ENCODE peak calls at places on chromosomes 2 and 18, in nine cellular contexts. F is ovary, N is body of pancreas, A is stomach, M is spleen, K is HCT116, L is heart left ventricle, X is adrenal gland, I is prostate gland. J is an unnamed sample.

GRCh38 chr18:2997846-2998599 is 14.9 kb downstream of the LPIN2 start:
- DNase-seq in X (no peak), M (no peak), A (peak; percentile 58), N (no peak), I (no peak), L (peak; percentile 43), K (no peak), F (no peak), J (no peak)

GRCh38 chr18:25830787-25831186 is 259.6 kb downstream of the SS18 start:
- DNase-seq in I (no peak), A (peak; percentile 34), K (no peak), M (no peak), X (peak; percentile 88), L (peak; percentile 74), N (no peak), F (peak; percentile 55), J (no peak)

GRCh38 chr2:38462121-38462634 is 85.1 kb upstream of the ATL2 start:
- DNase-seq in K (peak; percentile 94), N (no peak), L (no peak), X (peak; percentile 77), I (peak; percentile 42), M (no peak), F (peak; percentile 62), A (peak; percentile 35), J (peak; percentile 80)

GRCh38 chr18:36673452-36673851 is 155.3 kb downstream of the TPGS2 start:
- DNase-seq in K (no peak), L (no peak), N (no peak), A (no peak), M (no peak), F (no peak), I (no peak), X (no peak), J (no peak)

GRCh38 chr2:233650981-233651380 is 14.7 kb downstream of the UGT1A10 start:
- DNase-seq in X (no peak), F (no peak), A (no peak), N (no peak), I (no peak), K (no peak), L (no peak), M (no peak), J (no peak)

GRCh38 chr2:62382757-62383156 is 123.2 kb downstream of the TMEM17 start:
- DNase-seq in I (no peak), L (no peak), A (no peak), N (no peak), M (no peak), F (no peak), X (no peak), K (no peak), J (no peak)

GRCh38 chr18:49588971-49589370 is 27.1 kb downstream of the LIPG start:
- DNase-seq in I (no peak), L (no peak), A (no peak), N (no peak), K (no peak), M (no peak), F (no peak), X (no peak), J (no peak)

GRCh38 chr18:10169064-10169562 is 255.3 kb downstream of the VAPA start:
- DNase-seq in F (no peak), N (no peak), I (peak; percentile 17), X (no peak), A (peak; percentile 49), K (no peak), L (no peak), M (no peak), J (no peak)

GRCh38 chr2:224849264-224849663 is 133.1 kb upstream of the CCDC195 start:
- DNase-seq in K (no peak), F (no peak), L (no peak), X (no peak), A (no peak), N (no peak), M (no peak), I (no peak), J (no peak)

GRCh38 chr2:10135296-10136089 is 13.0 kb downstream of the RRM2 start:
- DNase-seq in F (no peak), M (peak; percentile 8), A (no peak), L (no peak), N (no peak), K (no peak), I (no peak), X (no peak), J (peak; percentile 74)
- TF ChIP-seq POLR2A in F (no peak), M (no peak), A (no peak), L (no peak), N (no peak), K (no peak), I (no peak), X (no peak), J (no peak)

GRCh38 chr2:10407841-10408648 is 40.1 kb downstream of the ODC1 start:
- DNase-seq in N (peak; percentile 90), M (peak; percentile 88), F (no peak), I (peak; percentile 70), L (peak; percentile 76), A (peak; percentile 86), K (peak; percentile 72), X (peak; percentile 95), J (peak; percentile 79)
- TF ChIP-seq POLR2A in N (no peak), M (no peak), F (no peak), I (no peak), L (no peak), A (no peak), K (no peak), X (no peak), J (no peak)

GRCh38 chr2:54332386-54332785 is 76.4 kb upstream of the TSPYL6 start:
- DNase-seq in N (no peak), A (no peak), M (no peak), F (no peak), K (no peak), L (no peak), I (no peak), X (no peak), J (no peak)

GRCh38 chr2:54325148-54325547 is 69.1 kb upstream of the TSPYL6 start:
- DNase-seq in L (no peak), A (no peak), X (no peak), M (no peak), F (no peak), K (no peak), N (no peak), I (no peak), J (no peak)

GRCh38 chr2:54331095-54331835 is 75.2 kb upstream of the TSPYL6 start:
- DNase-seq in X (peak; percentile 60), I (no peak), M (no peak), F (peak; percentile 26), A (no peak), L (no peak), N (peak; percentile 17), K (no peak), J (no peak)

GRCh38 chr2:54329482-54330225 is 73.6 kb upstream of the TSPYL6 start:
- DNase-seq in N (no peak), A (no peak), I (no peak), L (no peak), F (no peak), M (no peak), X (no peak), K (no peak), J (no peak)

DNA sequence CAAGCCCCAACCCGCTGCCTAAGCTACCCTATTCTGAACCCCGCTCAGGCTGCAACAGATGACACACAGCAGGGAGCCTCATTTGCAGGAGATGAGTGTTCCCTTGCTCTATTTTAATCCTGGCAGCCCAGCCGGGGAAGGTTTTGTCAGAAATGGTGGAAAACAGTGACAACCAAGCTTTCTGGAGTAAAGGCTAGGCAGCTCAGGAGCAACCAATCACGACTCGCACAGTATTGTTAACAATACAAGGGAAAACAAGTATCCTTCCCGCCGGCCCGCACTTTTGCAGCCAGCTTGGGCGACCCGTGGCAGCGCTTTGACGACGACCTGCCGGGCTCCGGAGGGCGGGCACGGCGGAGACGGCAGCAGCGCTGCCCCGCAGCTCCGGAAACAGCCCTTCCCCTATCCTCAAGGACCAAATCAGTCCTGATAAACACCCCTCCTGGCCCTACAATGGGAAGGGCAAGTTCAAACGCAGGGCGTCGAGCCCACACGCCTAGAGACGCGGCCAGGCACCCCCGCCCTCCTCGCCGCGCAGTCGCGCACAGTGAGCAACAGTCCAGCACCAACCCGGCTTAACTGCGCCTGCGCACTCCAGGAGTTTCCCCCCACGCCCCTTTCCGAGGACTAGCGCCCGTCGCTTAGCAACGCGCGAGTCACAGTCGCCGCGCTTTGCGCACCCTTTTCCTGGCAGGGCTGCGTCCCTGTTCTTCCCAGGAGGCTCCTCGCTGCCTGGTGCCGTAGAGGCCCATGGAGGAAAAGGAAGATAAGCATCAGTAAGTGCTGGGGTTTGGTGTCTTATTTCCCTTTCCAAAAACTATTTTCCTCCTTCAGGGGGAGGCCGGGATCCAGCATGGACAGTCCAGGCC is 74.4 kb upstream of the TSPYL6 start:
- DNase-seq in K (peak; percentile 88), F (peak; percentile 94), I (peak; percentile 96), L (peak; percentile 99), N (peak; percentile 96), X (peak; percentile 99), A (peak; percentile 97), M (peak; percentile 96), J (peak; percentile 93)
- TF ChIP-seq POLR2A in K (peak; percentile 60), F (peak; percentile 88), I (peak; percentile 83), L (peak; percentile 78), N (peak; percentile 70), X (peak; percentile 90), A (no peak), M (peak; percentile 78), J (peak; percentile 91)

GRCh38 chr18:51157215-51157614 is 40.3 kb downstream of the MEX3C start:
- DNase-seq in F (no peak), I (no peak), X (no peak), A (no peak), K (no peak), N (no peak), L (no peak), M (no peak), J (no peak)

GRCh38 chr18:51154664-51155063 is 42.8 kb downstream of the MEX3C start:
- DNase-seq in L (no peak), A (no peak), F (no peak), I (no peak), X (no peak), M (no peak), N (no peak), K (no peak), J (no peak)

GRCh38 chr18:51151568-51152511 is 45.6 kb downstream of the MEX3C start:
- DNase-seq in I (no peak), N (no peak), A (peak; percentile 35), F (no peak), X (no peak), K (no peak), M (peak; percentile 91), L (no peak), J (no peak)

GRCh38 chr18:51151185-51151567 is 46.3 kb downstream of the MEX3C start:
- DNase-seq in I (no peak), F (no peak), N (no peak), L (no peak), K (no peak), X (no peak), A (no peak), M (no peak), J (no peak)

DNA sequence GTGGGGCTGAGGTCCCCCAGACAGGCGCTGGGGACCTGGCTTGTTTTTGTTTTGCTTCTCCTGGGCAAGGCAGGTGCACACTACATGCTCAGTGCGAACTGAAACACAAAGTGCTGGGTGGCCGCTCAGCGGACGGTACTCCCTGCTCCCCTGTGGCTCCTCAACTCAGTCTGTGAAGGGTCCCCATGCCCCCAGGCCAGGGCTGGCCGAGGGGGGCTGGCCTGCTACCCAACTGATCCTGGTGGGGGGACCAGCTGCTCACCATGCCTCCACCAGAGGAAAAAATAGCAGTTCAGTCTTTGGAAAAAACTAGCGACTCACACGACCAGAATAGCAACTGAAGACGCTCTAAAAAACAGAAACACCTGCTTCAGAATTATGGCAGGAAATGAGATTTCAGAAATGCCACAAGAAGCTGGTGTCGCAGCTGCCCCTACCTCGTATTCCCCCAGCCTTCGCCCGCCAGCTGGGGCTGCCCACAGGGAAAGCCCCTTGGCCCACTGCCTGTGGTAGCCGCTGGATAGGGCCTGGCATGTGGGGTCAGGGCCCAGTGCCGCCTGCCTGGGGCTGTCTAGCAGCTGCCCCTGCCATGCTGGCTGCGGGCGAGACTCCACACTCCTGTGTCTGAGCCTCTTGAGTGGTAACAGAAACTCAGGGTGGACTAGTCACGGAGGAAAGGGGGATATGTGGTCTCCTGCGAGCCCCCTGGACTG is 43.7 kb downstream of the MEX3C start:
- DNase-seq in N (no peak), L (no peak), K (no peak), X (no peak), F (no peak), M (peak; percentile 91), I (no peak), A (no peak), J (no peak)
- TF ChIP-seq POLR2A in N (no peak), L (no peak), K (no peak), X (no peak), F (no peak), M (no peak), I (no peak), A (no peak), J (no peak)

J was measured in H54.